ENCODE peak calls at places on chromosomes 2 and 18, in seven cellular contexts. One of them, this sample, is unnamed.

GRCh38 chr18:59763541-59764136 is 66.4 kb upstream of the CCBE1 start:
- DNase-seq in psoas muscle: no peak
- DNase-seq in WTC11: no peak
- DNase-seq in NCI-H774: no peak
- DNase-seq in HEK293T: no peak
- DNase-seq in kidney epithelial cell: no peak
- DNase-seq in transverse colon: no peak
- DNase-seq in this sample: no peak

GRCh38 chr2:56334622-56335021 is 150.8 kb downstream of the CCDC85A start:
- DNase-seq in HEK293T: no peak
- DNase-seq in WTC11: no peak
- DNase-seq in transverse colon: no peak
- DNase-seq in NCI-H774: no peak
- DNase-seq in kidney epithelial cell: no peak
- DNase-seq in psoas muscle: no peak
- DNase-seq in this sample: no peak

GRCh38 chr2:232492963-232493700 is 5.5 kb upstream of the ECEL1 start:
- DNase-seq in HEK293T: no peak
- DNase-seq in NCI-H774: no peak
- DNase-seq in psoas muscle: peak
- DNase-seq in kidney epithelial cell: no peak
- DNase-seq in transverse colon: no peak
- DNase-seq in WTC11: no peak
- DNase-seq in this sample: peak

GRCh38 chr2:32553829-32554432 is 73.9 kb upstream of the TTC27 start:
- DNase-seq in NCI-H774: no peak
- DNase-seq in psoas muscle: no peak
- DNase-seq in WTC11: no peak
- DNase-seq in HEK293T: peak
- DNase-seq in kidney epithelial cell: peak
- DNase-seq in transverse colon: no peak
- DNase-seq in this sample: no peak

GRCh38 chr2:149360106-149360505 is 29.7 kb downstream of the LYPD6 start:
- DNase-seq in kidney epithelial cell: no peak
- DNase-seq in HEK293T: no peak
- DNase-seq in NCI-H774: no peak
- DNase-seq in transverse colon: no peak
- DNase-seq in psoas muscle: no peak
- DNase-seq in WTC11: no peak
- DNase-seq in this sample: no peak

GRCh38 chr18:40431071-40431998 is 1523.7 kb upstream of the PIK3C3 start:
- DNase-seq in WTC11: no peak
- DNase-seq in psoas muscle: no peak
- DNase-seq in NCI-H774: peak
- DNase-seq in kidney epithelial cell: no peak
- DNase-seq in transverse colon: no peak
- DNase-seq in HEK293T: peak
- DNase-seq in this sample: no peak

GRCh38 chr2:15793078-15793913 is 147.1 kb upstream of the MYCN start:
- DNase-seq in NCI-H774: no peak
- DNase-seq in WTC11: no peak
- DNase-seq in HEK293T: no peak
- DNase-seq in psoas muscle: no peak
- DNase-seq in transverse colon: no peak
- DNase-seq in kidney epithelial cell: no peak
- DNase-seq in this sample: no peak

GRCh38 chr2:196563876-196564275 is 75.6 kb upstream of the CCDC150 start:
- DNase-seq in psoas muscle: no peak
- DNase-seq in transverse colon: no peak
- DNase-seq in NCI-H774: no peak
- DNase-seq in WTC11: no peak
- DNase-seq in HEK293T: no peak
- DNase-seq in kidney epithelial cell: no peak
- DNase-seq in this sample: no peak

GRCh38 chr2:167509585-167509984 is 621.3 kb downstream of the XIRP2 start:
- DNase-seq in NCI-H774: peak
- DNase-seq in kidney epithelial cell: peak
- DNase-seq in transverse colon: no peak
- DNase-seq in psoas muscle: no peak
- DNase-seq in HEK293T: peak
- DNase-seq in WTC11: no peak
- DNase-seq in this sample: no peak

GRCh38 chr18:54606835-54607212 is 15.8 kb downstream of the DYNAP start:
- DNase-seq in transverse colon: no peak
- DNase-seq in WTC11: peak
- DNase-seq in NCI-H774: no peak
- DNase-seq in psoas muscle: no peak
- DNase-seq in HEK293T: no peak
- DNase-seq in kidney epithelial cell: no peak
- DNase-seq in this sample: no peak

GRCh38 chr18:55402731-55403405 is 185.1 kb downstream of the TCF4 start:
- DNase-seq in HEK293T: no peak
- DNase-seq in transverse colon: no peak
- DNase-seq in kidney epithelial cell: no peak
- DNase-seq in NCI-H774: no peak
- DNase-seq in WTC11: no peak
- DNase-seq in psoas muscle: no peak
- DNase-seq in this sample: no peak

GRCh38 chr2:227164745-227165350 is 424 bp downstream of the COL4A3 start:
- DNase-seq in WTC11: peak
- DNase-seq in kidney epithelial cell: no peak
- DNase-seq in transverse colon: peak
- DNase-seq in psoas muscle: peak
- DNase-seq in HEK293T: peak
- DNase-seq in NCI-H774: no peak
- DNase-seq in this sample: peak

GRCh38 chr2:197851451-197851850 is 47.1 kb downstream of the PLCL1 start:
- DNase-seq in WTC11: peak
- DNase-seq in NCI-H774: no peak
- DNase-seq in HEK293T: no peak
- DNase-seq in transverse colon: no peak
- DNase-seq in kidney epithelial cell: no peak
- DNase-seq in psoas muscle: no peak
- DNase-seq in this sample: no peak

GRCh38 chr2:69716555-69717120 is 25.3 kb upstream of the ANXA4 start:
- DNase-seq in kidney epithelial cell: no peak
- DNase-seq in transverse colon: no peak
- DNase-seq in HEK293T: no peak
- DNase-seq in NCI-H774: no peak
- DNase-seq in WTC11: no peak
- DNase-seq in psoas muscle: no peak
- DNase-seq in this sample: no peak

GRCh38 chr2:63861220-63861822 is 19.6 kb downstream of the UGP2 start:
- DNase-seq in WTC11: no peak
- DNase-seq in psoas muscle: no peak
- DNase-seq in NCI-H774: no peak
- DNase-seq in kidney epithelial cell: no peak
- DNase-seq in HEK293T: peak
- DNase-seq in transverse colon: peak
- DNase-seq in this sample: peak

GRCh38 chr2:111176867-111177266 is 56.2 kb downstream of the BCL2L11 start:
- DNase-seq in transverse colon: no peak
- DNase-seq in WTC11: no peak
- DNase-seq in NCI-H774: no peak
- DNase-seq in kidney epithelial cell: no peak
- DNase-seq in HEK293T: no peak
- DNase-seq in psoas muscle: no peak
- DNase-seq in this sample: no peak

GRCh38 chr2:23526114-23526513 is 141.1 kb downstream of the KLHL29 start:
- DNase-seq in psoas muscle: no peak
- DNase-seq in transverse colon: no peak
- DNase-seq in NCI-H774: no peak
- DNase-seq in kidney epithelial cell: no peak
- DNase-seq in HEK293T: no peak
- DNase-seq in WTC11: no peak
- DNase-seq in this sample: no peak

GRCh38 chr18:74255022-74255658 is 36.6 kb downstream of the CYB5A start:
- DNase-seq in transverse colon: peak
- DNase-seq in NCI-H774: no peak
- DNase-seq in kidney epithelial cell: no peak
- DNase-seq in HEK293T: no peak
- DNase-seq in psoas muscle: no peak
- DNase-seq in WTC11: no peak
- DNase-seq in this sample: peak

GRCh38 chr2:3040819-3041218 is 336.8 kb downstream of the EIPR1 start:
- DNase-seq in transverse colon: no peak
- DNase-seq in HEK293T: no peak
- DNase-seq in kidney epithelial cell: no peak
- DNase-seq in psoas muscle: peak
- DNase-seq in NCI-H774: no peak
- DNase-seq in WTC11: no peak
- DNase-seq in this sample: peak

GRCh38 chr18:12027046-12027445 is 45.7 kb downstream of the IMPA2 start:
- DNase-seq in NCI-H774: no peak
- DNase-seq in HEK293T: no peak
- DNase-seq in kidney epithelial cell: no peak
- DNase-seq in psoas muscle: peak
- DNase-seq in WTC11: no peak
- DNase-seq in transverse colon: no peak
- DNase-seq in this sample: no peak

GRCh38 chr18:44777429-44778192 is 96.9 kb downstream of the SETBP1 start:
- DNase-seq in NCI-H774: no peak
- DNase-seq in WTC11: no peak
- DNase-seq in HEK293T: no peak
- DNase-seq in kidney epithelial cell: no peak
- DNase-seq in transverse colon: no peak
- DNase-seq in psoas muscle: no peak
- DNase-seq in this sample: peak

GRCh38 chr2:119480718-119481142 is 43.6 kb downstream of the SCTR start:
- DNase-seq in HEK293T: no peak
- DNase-seq in psoas muscle: no peak
- DNase-seq in WTC11: no peak
- DNase-seq in kidney epithelial cell: no peak
- DNase-seq in transverse colon: no peak
- DNase-seq in NCI-H774: no peak
- DNase-seq in this sample: no peak

GRCh38 chr18:35919179-35919578 is 53.3 kb upstream of the RMP24 start:
- DNase-seq in transverse colon: no peak
- DNase-seq in kidney epithelial cell: no peak
- DNase-seq in WTC11: no peak
- DNase-seq in psoas muscle: no peak
- DNase-seq in HEK293T: no peak
- DNase-seq in NCI-H774: no peak
- DNase-seq in this sample: no peak

GRCh38 chr2:238549866-238550265 is 123.1 kb downstream of the ASB1 start:
- DNase-seq in kidney epithelial cell: no peak
- DNase-seq in psoas muscle: no peak
- DNase-seq in HEK293T: no peak
- DNase-seq in WTC11: no peak
- DNase-seq in NCI-H774: no peak
- DNase-seq in transverse colon: no peak
- DNase-seq in this sample: no peak

GRCh38 chr18:22547807-22548561 is 130.3 kb upstream of the CTAGE1 start:
- DNase-seq in psoas muscle: no peak
- DNase-seq in HEK293T: peak
- DNase-seq in NCI-H774: no peak
- DNase-seq in kidney epithelial cell: no peak
- DNase-seq in WTC11: no peak
- DNase-seq in transverse colon: no peak
- DNase-seq in this sample: no peak

GRCh38 chr2:27370816-27371620 is 602 bp downstream of the SNX17 start:
- DNase-seq in HEK293T: no peak
- DNase-seq in kidney epithelial cell: no peak
- DNase-seq in psoas muscle: peak
- DNase-seq in NCI-H774: no peak
- DNase-seq in WTC11: no peak
- DNase-seq in transverse colon: peak
- DNase-seq in this sample: peak

GRCh38 chr2:56741601-56742102 is 557.9 kb downstream of the CCDC85A start:
- DNase-seq in psoas muscle: peak
- DNase-seq in NCI-H774: no peak
- DNase-seq in HEK293T: no peak
- DNase-seq in transverse colon: no peak
- DNase-seq in kidney epithelial cell: peak
- DNase-seq in WTC11: no peak
- DNase-seq in this sample: no peak

GRCh38 chr2:126634273-126634861 is 21.6 kb upstream of the GYPC start:
- DNase-seq in kidney epithelial cell: no peak
- DNase-seq in WTC11: peak
- DNase-seq in psoas muscle: no peak
- DNase-seq in HEK293T: peak
- DNase-seq in transverse colon: peak
- DNase-seq in NCI-H774: no peak
- DNase-seq in this sample: no peak

GRCh38 chr18:26460449-26461091 is 87.8 kb downstream of the KCTD1 start:
- DNase-seq in psoas muscle: no peak
- DNase-seq in HEK293T: no peak
- DNase-seq in NCI-H774: peak
- DNase-seq in kidney epithelial cell: no peak
- DNase-seq in WTC11: no peak
- DNase-seq in transverse colon: no peak
- DNase-seq in this sample: peak

This sample was measured in heart left ventricle.